ENCODE peak calls at places on chromosomes 1 and 21, in five cellular contexts. One of them, this sample, is unnamed.

GRCh38 chr1:71223949-71224348 is 143.1 kb upstream of the ZRANB2 start:
- DNase-seq in fibroblast of mammary gland: peak
- DNase-seq in lung: no peak
- DNase-seq in esophagus squamous epithelium: no peak
- DNase-seq in stimulated activated CD8-positive, alpha-beta memory T cell treated with anti-CD3 and anti-CD28 coated beads, Interleukin-12 subunit alpha, Interleukin-12 subunit beta, amount 100 ng/mL, for 4 hours: no peak
- DNase-seq in this sample: no peak

GRCh38 chr1:29096255-29096896 is 27.3 kb downstream of the TMEM200B start:
- DNase-seq in fibroblast of mammary gland: no peak
- DNase-seq in lung: no peak
- DNase-seq in esophagus squamous epithelium: no peak
- DNase-seq in stimulated activated CD8-positive, alpha-beta memory T cell treated with anti-CD3 and anti-CD28 coated beads, Interleukin-12 subunit alpha, Interleukin-12 subunit beta, amount 100 ng/mL, for 4 hours: no peak
- DNase-seq in this sample: peak

GRCh38 chr1:150842343-150842742 is 34.1 kb downstream of the ARNT start:
- DNase-seq in fibroblast of mammary gland: no peak
- DNase-seq in lung: no peak
- DNase-seq in esophagus squamous epithelium: no peak
- DNase-seq in stimulated activated CD8-positive, alpha-beta memory T cell treated with anti-CD3 and anti-CD28 coated beads, Interleukin-12 subunit alpha, Interleukin-12 subunit beta, amount 100 ng/mL, for 4 hours: no peak
- DNase-seq in this sample: no peak

GRCh38 chr21:33975548-33976081 is 60.0 kb upstream of the ATP5PO start:
- DNase-seq in fibroblast of mammary gland: peak
- DNase-seq in lung: no peak
- DNase-seq in esophagus squamous epithelium: no peak
- DNase-seq in stimulated activated CD8-positive, alpha-beta memory T cell treated with anti-CD3 and anti-CD28 coated beads, Interleukin-12 subunit alpha, Interleukin-12 subunit beta, amount 100 ng/mL, for 4 hours: peak
- DNase-seq in this sample: no peak

GRCh38 chr21:44703731-44704635 is 7.0 kb downstream of the KRTAP10-12 start:
- DNase-seq in fibroblast of mammary gland: no peak
- DNase-seq in lung: no peak
- DNase-seq in esophagus squamous epithelium: no peak
- DNase-seq in stimulated activated CD8-positive, alpha-beta memory T cell treated with anti-CD3 and anti-CD28 coated beads, Interleukin-12 subunit alpha, Interleukin-12 subunit beta, amount 100 ng/mL, for 4 hours: no peak
- DNase-seq in this sample: no peak

GRCh38 chr1:109932679-109933078 is 22.0 kb downstream of the CSF1 start:
- DNase-seq in fibroblast of mammary gland: no peak
- DNase-seq in lung: no peak
- DNase-seq in esophagus squamous epithelium: no peak
- DNase-seq in stimulated activated CD8-positive, alpha-beta memory T cell treated with anti-CD3 and anti-CD28 coated beads, Interleukin-12 subunit alpha, Interleukin-12 subunit beta, amount 100 ng/mL, for 4 hours: no peak
- DNase-seq in this sample: no peak

GRCh38 chr1:197737916-197738315 is 37.4 kb downstream of the DENND1B start:
- DNase-seq in fibroblast of mammary gland: no peak
- DNase-seq in lung: no peak
- DNase-seq in esophagus squamous epithelium: no peak
- DNase-seq in stimulated activated CD8-positive, alpha-beta memory T cell treated with anti-CD3 and anti-CD28 coated beads, Interleukin-12 subunit alpha, Interleukin-12 subunit beta, amount 100 ng/mL, for 4 hours: no peak
- DNase-seq in this sample: peak

GRCh38 chr1:8814870-8815269 is 2.6 kb downstream of the RERE start:
- DNase-seq in fibroblast of mammary gland: no peak
- DNase-seq in lung: no peak
- DNase-seq in esophagus squamous epithelium: no peak
- DNase-seq in stimulated activated CD8-positive, alpha-beta memory T cell treated with anti-CD3 and anti-CD28 coated beads, Interleukin-12 subunit alpha, Interleukin-12 subunit beta, amount 100 ng/mL, for 4 hours: no peak
- DNase-seq in this sample: peak

GRCh38 chr1:96080925-96081324 is 640.7 kb upstream of the PTBP2 start:
- DNase-seq in fibroblast of mammary gland: peak
- DNase-seq in lung: no peak
- DNase-seq in esophagus squamous epithelium: no peak
- DNase-seq in stimulated activated CD8-positive, alpha-beta memory T cell treated with anti-CD3 and anti-CD28 coated beads, Interleukin-12 subunit alpha, Interleukin-12 subunit beta, amount 100 ng/mL, for 4 hours: no peak
- DNase-seq in this sample: no peak

GRCh38 chr1:44348046-44348628 is 6.9 kb downstream of the ERI3 start:
- DNase-seq in fibroblast of mammary gland: no peak
- DNase-seq in lung: no peak
- DNase-seq in esophagus squamous epithelium: no peak
- DNase-seq in stimulated activated CD8-positive, alpha-beta memory T cell treated with anti-CD3 and anti-CD28 coated beads, Interleukin-12 subunit alpha, Interleukin-12 subunit beta, amount 100 ng/mL, for 4 hours: no peak
- DNase-seq in this sample: no peak

GRCh38 chr21:32888971-32889370 is 117.4 kb upstream of the PAXBP1 start:
- DNase-seq in fibroblast of mammary gland: peak
- DNase-seq in lung: no peak
- DNase-seq in esophagus squamous epithelium: no peak
- DNase-seq in stimulated activated CD8-positive, alpha-beta memory T cell treated with anti-CD3 and anti-CD28 coated beads, Interleukin-12 subunit alpha, Interleukin-12 subunit beta, amount 100 ng/mL, for 4 hours: no peak
- DNase-seq in this sample: no peak

GRCh38 chr1:64686828-64687724 is 57.8 kb upstream of the RAVER2 start:
- DNase-seq in fibroblast of mammary gland: peak
- DNase-seq in lung: no peak
- DNase-seq in esophagus squamous epithelium: no peak
- DNase-seq in stimulated activated CD8-positive, alpha-beta memory T cell treated with anti-CD3 and anti-CD28 coated beads, Interleukin-12 subunit alpha, Interleukin-12 subunit beta, amount 100 ng/mL, for 4 hours: no peak
- DNase-seq in this sample: peak

GRCh38 chr1:35894183-35894582 is 11.2 kb downstream of the AGO1 start:
- DNase-seq in fibroblast of mammary gland: peak
- DNase-seq in lung: peak
- DNase-seq in esophagus squamous epithelium: peak
- DNase-seq in stimulated activated CD8-positive, alpha-beta memory T cell treated with anti-CD3 and anti-CD28 coated beads, Interleukin-12 subunit alpha, Interleukin-12 subunit beta, amount 100 ng/mL, for 4 hours: no peak
- DNase-seq in this sample: no peak

GRCh38 chr1:115495111-115495510 is 146.7 kb upstream of the VANGL1 start:
- DNase-seq in fibroblast of mammary gland: no peak
- DNase-seq in lung: no peak
- DNase-seq in esophagus squamous epithelium: no peak
- DNase-seq in stimulated activated CD8-positive, alpha-beta memory T cell treated with anti-CD3 and anti-CD28 coated beads, Interleukin-12 subunit alpha, Interleukin-12 subunit beta, amount 100 ng/mL, for 4 hours: no peak
- DNase-seq in this sample: no peak

GRCh38 chr1:230568008-230568407 is 74.3 kb upstream of the COG2 start:
- DNase-seq in fibroblast of mammary gland: peak
- DNase-seq in lung: no peak
- DNase-seq in esophagus squamous epithelium: no peak
- DNase-seq in stimulated activated CD8-positive, alpha-beta memory T cell treated with anti-CD3 and anti-CD28 coated beads, Interleukin-12 subunit alpha, Interleukin-12 subunit beta, amount 100 ng/mL, for 4 hours: no peak
- DNase-seq in this sample: no peak

GRCh38 chr1:113534130-113534817 is 144.0 kb downstream of the MAGI3 start:
- DNase-seq in fibroblast of mammary gland: peak
- DNase-seq in lung: no peak
- DNase-seq in esophagus squamous epithelium: no peak
- DNase-seq in stimulated activated CD8-positive, alpha-beta memory T cell treated with anti-CD3 and anti-CD28 coated beads, Interleukin-12 subunit alpha, Interleukin-12 subunit beta, amount 100 ng/mL, for 4 hours: no peak
- DNase-seq in this sample: no peak

GRCh38 chr1:102615896-102616295 is 492.4 kb downstream of the COL11A1 start:
- DNase-seq in fibroblast of mammary gland: no peak
- DNase-seq in lung: no peak
- DNase-seq in esophagus squamous epithelium: no peak
- DNase-seq in stimulated activated CD8-positive, alpha-beta memory T cell treated with anti-CD3 and anti-CD28 coated beads, Interleukin-12 subunit alpha, Interleukin-12 subunit beta, amount 100 ng/mL, for 4 hours: no peak
- DNase-seq in this sample: no peak

GRCh38 chr1:46549697-46550681 is 1.5 kb downstream of the KNCN start:
- DNase-seq in fibroblast of mammary gland: peak
- DNase-seq in lung: no peak
- DNase-seq in esophagus squamous epithelium: no peak
- DNase-seq in stimulated activated CD8-positive, alpha-beta memory T cell treated with anti-CD3 and anti-CD28 coated beads, Interleukin-12 subunit alpha, Interleukin-12 subunit beta, amount 100 ng/mL, for 4 hours: peak
- DNase-seq in this sample: peak

GRCh38 chr1:38169121-38169520 is 122.5 kb upstream of the POU3F1 start:
- DNase-seq in fibroblast of mammary gland: no peak
- DNase-seq in lung: no peak
- DNase-seq in esophagus squamous epithelium: no peak
- DNase-seq in stimulated activated CD8-positive, alpha-beta memory T cell treated with anti-CD3 and anti-CD28 coated beads, Interleukin-12 subunit alpha, Interleukin-12 subunit beta, amount 100 ng/mL, for 4 hours: no peak
- DNase-seq in this sample: no peak

GRCh38 chr1:201408176-201408814 is 9.2 kb upstream of the LAD1 start:
- DNase-seq in fibroblast of mammary gland: peak
- DNase-seq in lung: peak
- DNase-seq in esophagus squamous epithelium: no peak
- DNase-seq in stimulated activated CD8-positive, alpha-beta memory T cell treated with anti-CD3 and anti-CD28 coated beads, Interleukin-12 subunit alpha, Interleukin-12 subunit beta, amount 100 ng/mL, for 4 hours: peak
- DNase-seq in this sample: peak

GRCh38 chr1:45394342-45394741 is 54.1 kb upstream of the MUTYH start:
- DNase-seq in fibroblast of mammary gland: no peak
- DNase-seq in lung: no peak
- DNase-seq in esophagus squamous epithelium: no peak
- DNase-seq in stimulated activated CD8-positive, alpha-beta memory T cell treated with anti-CD3 and anti-CD28 coated beads, Interleukin-12 subunit alpha, Interleukin-12 subunit beta, amount 100 ng/mL, for 4 hours: no peak
- DNase-seq in this sample: no peak

GRCh38 chr1:217417363-217417762 is 213.5 kb downstream of the GPATCH2 start:
- DNase-seq in fibroblast of mammary gland: no peak
- DNase-seq in lung: no peak
- DNase-seq in esophagus squamous epithelium: no peak
- DNase-seq in stimulated activated CD8-positive, alpha-beta memory T cell treated with anti-CD3 and anti-CD28 coated beads, Interleukin-12 subunit alpha, Interleukin-12 subunit beta, amount 100 ng/mL, for 4 hours: no peak
- DNase-seq in this sample: no peak

GRCh38 chr1:153697873-153698647 is 19.6 kb downstream of the NPR1 start:
- DNase-seq in fibroblast of mammary gland: peak
- DNase-seq in lung: peak
- DNase-seq in esophagus squamous epithelium: no peak
- DNase-seq in stimulated activated CD8-positive, alpha-beta memory T cell treated with anti-CD3 and anti-CD28 coated beads, Interleukin-12 subunit alpha, Interleukin-12 subunit beta, amount 100 ng/mL, for 4 hours: no peak
- DNase-seq in this sample: no peak

GRCh38 chr21:40688106-40688850 is 158.7 kb downstream of the DSCAM start:
- DNase-seq in fibroblast of mammary gland: no peak
- DNase-seq in lung: no peak
- DNase-seq in esophagus squamous epithelium: no peak
- DNase-seq in stimulated activated CD8-positive, alpha-beta memory T cell treated with anti-CD3 and anti-CD28 coated beads, Interleukin-12 subunit alpha, Interleukin-12 subunit beta, amount 100 ng/mL, for 4 hours: no peak
- DNase-seq in this sample: no peak

GRCh38 chr1:230280906-230281413 is 145.2 kb downstream of the PGBD5 start:
- DNase-seq in fibroblast of mammary gland: no peak
- DNase-seq in lung: no peak
- DNase-seq in esophagus squamous epithelium: no peak
- DNase-seq in stimulated activated CD8-positive, alpha-beta memory T cell treated with anti-CD3 and anti-CD28 coated beads, Interleukin-12 subunit alpha, Interleukin-12 subunit beta, amount 100 ng/mL, for 4 hours: no peak
- DNase-seq in this sample: no peak

GRCh38 chr1:179366093-179366800 is 476 bp downstream of the AXDND1 start:
- DNase-seq in fibroblast of mammary gland: peak
- DNase-seq in lung: no peak
- DNase-seq in esophagus squamous epithelium: no peak
- DNase-seq in stimulated activated CD8-positive, alpha-beta memory T cell treated with anti-CD3 and anti-CD28 coated beads, Interleukin-12 subunit alpha, Interleukin-12 subunit beta, amount 100 ng/mL, for 4 hours: no peak
- DNase-seq in this sample: no peak

GRCh38 chr1:154577346-154578057 is 9.9 kb downstream of the CHRNB2 start:
- DNase-seq in fibroblast of mammary gland: no peak
- DNase-seq in lung: no peak
- DNase-seq in esophagus squamous epithelium: no peak
- DNase-seq in stimulated activated CD8-positive, alpha-beta memory T cell treated with anti-CD3 and anti-CD28 coated beads, Interleukin-12 subunit alpha, Interleukin-12 subunit beta, amount 100 ng/mL, for 4 hours: no peak
- DNase-seq in this sample: no peak

GRCh38 chr21:36132691-36133090 is 2.2 kb upstream of the CBR3 start:
- DNase-seq in fibroblast of mammary gland: no peak
- DNase-seq in lung: no peak
- DNase-seq in esophagus squamous epithelium: no peak
- DNase-seq in stimulated activated CD8-positive, alpha-beta memory T cell treated with anti-CD3 and anti-CD28 coated beads, Interleukin-12 subunit alpha, Interleukin-12 subunit beta, amount 100 ng/mL, for 4 hours: no peak
- DNase-seq in this sample: no peak

GRCh38 chr1:48061162-48062136 is 64.3 kb upstream of the TRABD2B start:
- DNase-seq in fibroblast of mammary gland: peak
- DNase-seq in lung: peak
- DNase-seq in esophagus squamous epithelium: no peak
- DNase-seq in stimulated activated CD8-positive, alpha-beta memory T cell treated with anti-CD3 and anti-CD28 coated beads, Interleukin-12 subunit alpha, Interleukin-12 subunit beta, amount 100 ng/mL, for 4 hours: no peak
- DNase-seq in this sample: peak

GRCh38 chr1:23879809-23880208 is 11.7 kb upstream of the FUCA1 start:
- DNase-seq in fibroblast of mammary gland: no peak
- DNase-seq in lung: no peak
- DNase-seq in esophagus squamous epithelium: no peak
- DNase-seq in stimulated activated CD8-positive, alpha-beta memory T cell treated with anti-CD3 and anti-CD28 coated beads, Interleukin-12 subunit alpha, Interleukin-12 subunit beta, amount 100 ng/mL, for 4 hours: no peak
- DNase-seq in this sample: no peak

GRCh38 chr1:206717237-206717989 is 32.7 kb downstream of the MAPKAPK2 start:
- DNase-seq in fibroblast of mammary gland: no peak
- DNase-seq in lung: no peak
- DNase-seq in esophagus squamous epithelium: no peak
- DNase-seq in stimulated activated CD8-positive, alpha-beta memory T cell treated with anti-CD3 and anti-CD28 coated beads, Interleukin-12 subunit alpha, Interleukin-12 subunit beta, amount 100 ng/mL, for 4 hours: no peak
- DNase-seq in this sample: no peak

GRCh38 chr1:78102082-78102481 is 56.3 kb downstream of the GIPC2 start:
- DNase-seq in fibroblast of mammary gland: peak
- DNase-seq in lung: no peak
- DNase-seq in esophagus squamous epithelium: no peak
- DNase-seq in stimulated activated CD8-positive, alpha-beta memory T cell treated with anti-CD3 and anti-CD28 coated beads, Interleukin-12 subunit alpha, Interleukin-12 subunit beta, amount 100 ng/mL, for 4 hours: no peak
- DNase-seq in this sample: no peak

GRCh38 chr1:89519779-89520358 is 4.8 kb upstream of the LRRC8B start:
- DNase-seq in fibroblast of mammary gland: peak
- DNase-seq in lung: no peak
- DNase-seq in esophagus squamous epithelium: no peak
- DNase-seq in stimulated activated CD8-positive, alpha-beta memory T cell treated with anti-CD3 and anti-CD28 coated beads, Interleukin-12 subunit alpha, Interleukin-12 subunit beta, amount 100 ng/mL, for 4 hours: no peak
- DNase-seq in this sample: no peak

GRCh38 chr21:29078884-29079765 is 5.7 kb upstream of the CCT8 start:
- DNase-seq in fibroblast of mammary gland: peak
- DNase-seq in lung: peak
- DNase-seq in esophagus squamous epithelium: no peak
- DNase-seq in stimulated activated CD8-positive, alpha-beta memory T cell treated with anti-CD3 and anti-CD28 coated beads, Interleukin-12 subunit alpha, Interleukin-12 subunit beta, amount 100 ng/mL, for 4 hours: no peak
- DNase-seq in this sample: no peak

GRCh38 chr1:208047975-208048374 is 137.1 kb upstream of the CD34 start:
- DNase-seq in fibroblast of mammary gland: no peak
- DNase-seq in lung: no peak
- DNase-seq in esophagus squamous epithelium: no peak
- DNase-seq in stimulated activated CD8-positive, alpha-beta memory T cell treated with anti-CD3 and anti-CD28 coated beads, Interleukin-12 subunit alpha, Interleukin-12 subunit beta, amount 100 ng/mL, for 4 hours: no peak
- DNase-seq in this sample: no peak

GRCh38 chr1:77424236-77424635 is 142.4 kb downstream of the AK5 start:
- DNase-seq in fibroblast of mammary gland: peak
- DNase-seq in lung: no peak
- DNase-seq in esophagus squamous epithelium: no peak
- DNase-seq in stimulated activated CD8-positive, alpha-beta memory T cell treated with anti-CD3 and anti-CD28 coated beads, Interleukin-12 subunit alpha, Interleukin-12 subunit beta, amount 100 ng/mL, for 4 hours: no peak
- DNase-seq in this sample: no peak

GRCh38 chr1:48222501-48223242 is at the start of gene SLC5A9:
- DNase-seq in fibroblast of mammary gland: no peak
- DNase-seq in lung: no peak
- DNase-seq in esophagus squamous epithelium: no peak
- DNase-seq in stimulated activated CD8-positive, alpha-beta memory T cell treated with anti-CD3 and anti-CD28 coated beads, Interleukin-12 subunit alpha, Interleukin-12 subunit beta, amount 100 ng/mL, for 4 hours: no peak
- DNase-seq in this sample: no peak